ENCODE peak calls at places on chromosomes 7 and 10, in nine cellular contexts. H, M, V, L, G, W, J, B and Q are unnamed samples.

GRCh38 chr7:139730746-139731612 is 46.8 kb downstream of the HIPK2 start:
- DNase-seq in H (peak; percentile 71), M (peak; percentile 68), V (no peak), L (peak; percentile 55), G (no peak), W (peak; percentile 76), J (no peak), B (peak; percentile 67), Q (peak; percentile 87)

GRCh38 chr10:34156781-34157425 is 658.2 kb downstream of the PARD3 start:
- DNase-seq in H (no peak), M (no peak), V (no peak), L (no peak), G (no peak), W (peak; percentile 37), J (no peak), B (no peak), Q (no peak)

GRCh38 chr7:120989571-120990220 is 1.2 kb downstream of the CPED1 start:
- DNase-seq in H (peak; percentile 58), M (no peak), V (no peak), L (no peak), G (no peak), W (no peak), J (peak; percentile 68), B (no peak), Q (peak; percentile 28)

GRCh38 chr7:41189866-41190265 is 513.0 kb downstream of the INHBA start:
- DNase-seq in H (no peak), M (no peak), V (no peak), L (no peak), G (no peak), W (peak; percentile 98), J (no peak), B (no peak), Q (no peak)

GRCh38 chr10:60456053-60456452 is 66.4 kb upstream of the ANK3 start:
- DNase-seq in H (no peak), M (no peak), V (no peak), L (no peak), G (no peak), W (peak; percentile 27), J (no peak), B (no peak), Q (no peak)

GRCh38 chr10:127527320-127527719 is 21.8 kb upstream of the NPS start:
- DNase-seq in H (no peak), M (no peak), V (no peak), L (no peak), G (no peak), W (no peak), J (no peak), B (no peak), Q (no peak)

GRCh38 chr7:12873596-12873995 is 186.2 kb downstream of the ARL4A start:
- DNase-seq in H (no peak), M (no peak), V (no peak), L (no peak), G (no peak), W (no peak), J (no peak), B (no peak), Q (no peak)

GRCh38 chr7:66211429-66211828 is 6.3 kb downstream of the TPST1 start:
- DNase-seq in H (no peak), M (no peak), V (no peak), L (no peak), G (no peak), W (peak; percentile 53), J (no peak), B (no peak), Q (no peak)

GRCh38 chr10:92094960-92095359 is 171.4 kb downstream of the BTAF1 start:
- DNase-seq in H (no peak), M (no peak), V (no peak), L (no peak), G (no peak), W (no peak), J (no peak), B (no peak), Q (no peak)

GRCh38 chr7:46317256-46317655 is 396.2 kb upstream of the IGFBP3 start:
- DNase-seq in H (no peak), M (no peak), V (no peak), L (no peak), G (no peak), W (peak; percentile 17), J (no peak), B (no peak), Q (no peak)

GRCh38 chr7:115356139-115356746 is 434.3 kb downstream of the MDFIC start:
- DNase-seq in H (no peak), M (no peak), V (no peak), L (no peak), G (peak; percentile 37), W (peak; percentile 4), J (no peak), B (no peak), Q (no peak)

GRCh38 chr7:17963281-17963680 is 23.0 kb upstream of the SNX13 start:
- DNase-seq in H (no peak), M (no peak), V (no peak), L (no peak), G (no peak), W (no peak), J (no peak), B (no peak), Q (no peak)

DNA sequence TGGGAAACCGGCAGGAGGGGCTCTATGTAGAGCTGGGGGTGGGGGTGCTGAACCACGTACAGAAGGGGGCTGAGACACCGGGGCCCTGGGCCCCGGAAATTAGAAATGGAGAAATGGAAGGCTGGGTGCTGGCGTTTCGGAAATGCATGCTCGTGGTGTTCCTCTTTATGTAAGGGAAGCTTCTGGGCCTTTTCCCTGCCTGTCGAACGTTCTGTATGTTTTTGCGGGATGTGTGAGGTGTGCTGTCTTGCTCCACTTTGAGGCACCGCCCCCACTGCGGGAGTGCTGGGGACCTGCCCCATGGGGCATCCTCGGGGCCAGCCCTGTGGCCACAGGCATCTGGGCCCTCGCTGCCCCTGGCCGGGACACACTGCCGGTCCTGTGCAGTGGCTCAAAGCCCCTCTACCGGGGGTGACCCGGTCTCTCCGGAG is 1.7 kb upstream of the VENTX start:
- DNase-seq in H (no peak), M (no peak), V (no peak), L (no peak), G (no peak), W (no peak), J (peak; percentile 75), B (no peak), Q (no peak)
- H3K4me3 ChIP-seq in H (no peak overlapping the region), M (no peak overlapping the region), V (peak overlapping the region; percentile 24), L (peak overlapping the region; percentile 45), G (no peak overlapping the region), W (no peak overlapping the region), J (no peak overlapping the region), B (peak overlapping the region; percentile 15), Q (no peak overlapping the region)

GRCh38 chr10:96797485-96797884 is 34.6 kb upstream of the LCOR start:
- DNase-seq in H (no peak), M (no peak), V (no peak), L (no peak), G (no peak), W (no peak), J (no peak), B (no peak), Q (no peak)

GRCh38 chr10:96789571-96790108 is 42.5 kb upstream of the LCOR start:
- DNase-seq in H (no peak), M (no peak), V (no peak), L (no peak), G (no peak), W (no peak), J (no peak), B (no peak), Q (no peak)

GRCh38 chr10:96794786-96795733 is 37.0 kb upstream of the LCOR start:
- DNase-seq in H (no peak), M (no peak), V (no peak), L (no peak), G (no peak), W (no peak), J (no peak), B (peak; percentile 76), Q (peak; percentile 60)

DNA sequence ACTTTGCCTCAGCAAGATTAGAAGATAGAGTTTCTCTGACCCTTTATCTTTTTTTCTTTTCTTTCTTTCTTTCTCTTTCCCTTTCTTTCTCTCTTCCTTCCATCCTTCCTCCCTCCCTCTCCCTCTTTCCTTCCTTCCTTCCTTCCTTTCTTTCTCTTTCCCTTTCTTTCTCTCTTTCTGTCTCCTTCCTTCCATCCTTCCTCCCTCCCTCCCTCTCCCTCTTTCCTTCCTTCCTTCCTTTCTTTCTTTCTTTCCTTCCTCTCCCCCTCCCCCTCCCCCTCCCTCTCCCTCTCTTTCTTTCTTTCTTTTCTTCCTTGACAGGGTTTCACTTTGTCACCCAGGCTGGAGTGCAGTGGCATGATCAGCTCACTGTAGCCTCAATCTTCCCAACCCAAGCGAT is 40.2 kb upstream of the LCOR start:
- DNase-seq in H (no peak), M (no peak), V (no peak), L (no peak), G (no peak), W (no peak), J (no peak), B (no peak), Q (no peak)
- H3K4me1 ChIP-seq in H (no peaks in the 10 kb centered on the region), M (no peaks in the 10 kb centered on the region), V (no peaks in the 10 kb centered on the region), L (no peaks in the 10 kb centered on the region), G (no peaks in the 10 kb centered on the region), W (no peaks in the 10 kb centered on the region), J (no peaks in the 10 kb centered on the region), B (peaks cover 4% of the 10 kb centered on the region), Q (no peaks in the 10 kb centered on the region)

DNA sequence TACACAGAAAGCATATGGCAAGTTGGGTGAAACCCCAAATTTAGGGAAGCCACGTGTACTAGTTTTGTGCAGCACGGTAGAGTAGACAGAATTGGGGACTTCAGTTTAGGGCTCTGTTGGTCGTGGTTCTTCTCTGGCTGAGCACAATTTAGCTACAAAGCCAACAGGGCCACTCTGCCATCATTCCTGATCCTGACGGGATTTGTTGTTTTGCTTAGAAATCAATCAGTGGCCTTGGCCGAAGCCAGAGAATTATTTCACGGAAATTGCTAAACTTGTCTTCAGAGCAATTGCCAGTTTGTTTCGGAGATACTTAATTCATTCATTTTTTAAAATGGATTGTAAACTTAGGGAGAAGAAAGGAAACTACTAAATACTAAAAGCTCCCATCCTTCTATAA is 227.6 kb downstream of the ARHGAP21 start:
- DNase-seq in H (no peak), M (no peak), V (no peak), L (no peak), G (no peak), W (no peak), J (no peak), B (no peak), Q (no peak)
- H3K9me3 ChIP-seq in H (no peaks in the 10 kb centered on the region), M (no peaks in the 10 kb centered on the region), V (no peaks in the 10 kb centered on the region), L (no peaks in the 10 kb centered on the region), G (no peaks in the 10 kb centered on the region), W (no peaks in the 10 kb centered on the region), J (no peaks in the 10 kb centered on the region), B (no peaks in the 10 kb centered on the region), Q (no peaks in the 10 kb centered on the region)

GRCh38 chr10:53402594-53402993 is 630.0 kb upstream of the MBL2 start:
- DNase-seq in H (no peak), M (no peak), V (no peak), L (no peak), G (no peak), W (no peak), J (no peak), B (no peak), Q (no peak)

GRCh38 chr10:53403688-53404087 is 631.1 kb upstream of the MBL2 start:
- DNase-seq in H (peak; percentile 93), M (no peak), V (no peak), L (peak; percentile 56), G (peak; percentile 20), W (peak; percentile 1), J (peak; percentile 55), B (peak; percentile 14), Q (peak; percentile 79)

GRCh38 chr10:53406532-53406931 is 633.9 kb upstream of the MBL2 start:
- DNase-seq in H (no peak), M (no peak), V (no peak), L (no peak), G (no peak), W (no peak), J (no peak), B (no peak), Q (no peak)

GRCh38 chr10:53401536-53401935 is 629.0 kb upstream of the MBL2 start:
- DNase-seq in H (no peak), M (no peak), V (no peak), L (no peak), G (no peak), W (no peak), J (no peak), B (no peak), Q (no peak)
- H3K4me3 ChIP-seq in H (no peak overlapping the region), M (no peak overlapping the region), V (no peak overlapping the region), L (no peak overlapping the region), G (no peak overlapping the region), W (no peak overlapping the region), J (no peak overlapping the region), B (no peak overlapping the region), Q (no peak overlapping the region)